ENCODE peak calls at places on chromosomes 11 and 22, in seven cellular contexts. T, V, Y, K, C, E and Q are unnamed samples.

GRCh38 chr11:93570759-93571413 is 27.7 kb upstream of the SMCO4 start:
- DNase-seq in T (no peak), V (peak; percentile 28), Y (no peak), K (no peak), C (peak; percentile 31), E (no peak), Q (no peak)

GRCh38 chr11:68855205-68855978 is 13.7 kb upstream of the CPT1A start:
- DNase-seq in T (no peak), V (no peak), Y (no peak), K (peak; percentile 61), C (no peak), E (no peak), Q (no peak)

GRCh38 chr11:95378106-95378505 is 147.1 kb upstream of the SESN3 start:
- DNase-seq in T (no peak), V (no peak), Y (no peak), K (no peak), C (no peak), E (no peak), Q (no peak)

GRCh38 chr11:100152751-100153150 is 534.3 kb upstream of the ARHGAP42 start:
- DNase-seq in T (no peak), V (no peak), Y (no peak), K (no peak), C (no peak), E (no peak), Q (no peak)

GRCh38 chr11:46238967-46239800 is 38.3 kb upstream of the CREB3L1 start:
- DNase-seq in T (peak; percentile 83), V (no peak), Y (peak; percentile 87), K (peak; percentile 95), C (peak; percentile 74), E (peak; percentile 70), Q (peak; percentile 67)

GRCh38 chr11:10385696-10386095 is 69.4 kb upstream of the AMPD3 start:
- DNase-seq in T (no peak), V (peak; percentile 82), Y (no peak), K (peak; percentile 32), C (no peak), E (no peak), Q (no peak)

GRCh38 chr11:11579012-11579755 is 42.6 kb downstream of the GALNT18 start:
- DNase-seq in T (no peak), V (no peak), Y (no peak), K (peak; percentile 33), C (no peak), E (no peak), Q (no peak)

GRCh38 chr11:44374001-44374400 is 64.1 kb upstream of the ALX4 start:
- DNase-seq in T (no peak), V (no peak), Y (no peak), K (no peak), C (no peak), E (no peak), Q (no peak)

GRCh38 chr11:47099213-47099917 is 77.3 kb downstream of the ARFGAP2 start:
- DNase-seq in T (no peak), V (no peak), Y (no peak), K (no peak), C (no peak), E (no peak), Q (no peak)

GRCh38 chr11:134292661-134293060 is 16.5 kb downstream of the GLB1L3 start:
- DNase-seq in T (no peak), V (no peak), Y (no peak), K (no peak), C (no peak), E (no peak), Q (no peak)

GRCh38 chr11:126332221-126332711 is 23.2 kb upstream of the ST3GAL4 start:
- DNase-seq in T (peak; percentile 51), V (peak; percentile 81), Y (no peak), K (no peak), C (peak; percentile 69), E (no peak), Q (no peak)

GRCh38 chr11:17890333-17890732 is 122.5 kb downstream of the SERGEF start:
- DNase-seq in T (no peak), V (no peak), Y (no peak), K (no peak), C (no peak), E (no peak), Q (no peak)

GRCh38 chr22:37904572-37905533 is 1.2 kb upstream of the MICALL1 start:
- DNase-seq in T (peak; percentile 82), V (peak; percentile 92), Y (peak; percentile 61), K (peak; percentile 61), C (peak; percentile 93), E (no peak), Q (peak; percentile 91)

GRCh38 chr11:72826191-72826941 is 12.2 kb downstream of the ATG16L2 start:
- DNase-seq in T (no peak), V (no peak), Y (no peak), K (no peak), C (no peak), E (no peak), Q (no peak)

GRCh38 chr22:32623943-32624342 is 149.3 kb downstream of the FBXO7 start:
- DNase-seq in T (peak; percentile 66), V (peak; percentile 88), Y (no peak), K (no peak), C (no peak), E (no peak), Q (peak; percentile 41)

GRCh38 chr22:35076648-35077047 is 10.7 kb downstream of the ISX start:
- DNase-seq in T (no peak), V (no peak), Y (no peak), K (no peak), C (no peak), E (no peak), Q (no peak)

GRCh38 chr11:105315287-105315686 is 175.7 kb upstream of the CARD18 start:
- DNase-seq in T (no peak), V (no peak), Y (no peak), K (no peak), C (no peak), E (no peak), Q (no peak)

GRCh38 chr22:37999640-38000272 is 15.4 kb upstream of the SOX10 start:
- DNase-seq in T (peak; percentile 48), V (no peak), Y (no peak), K (no peak), C (peak; percentile 82), E (no peak), Q (peak; percentile 53)

GRCh38 chr11:422249-422656 is 7.5 kb upstream of the SIGIRR start:
- DNase-seq in T (no peak), V (no peak), Y (peak; percentile 91), K (no peak), C (no peak), E (no peak), Q (no peak)

GRCh38 chr11:88656960-88657738 is 319.6 kb upstream of the CTSC start:
- DNase-seq in T (no peak), V (no peak), Y (no peak), K (no peak), C (no peak), E (no peak), Q (no peak)

GRCh38 chr11:109423114-109423859 is 1.3 kb downstream of the C11orf87 start:
- DNase-seq in T (no peak), V (no peak), Y (peak; percentile 31), K (peak; percentile 61), C (no peak), E (no peak), Q (no peak)

GRCh38 chr11:132125855-132126841 is 755.7 kb downstream of the NTM start:
- DNase-seq in T (no peak), V (no peak), Y (peak; percentile 9), K (no peak), C (no peak), E (no peak), Q (no peak)

GRCh38 chr22:19120829-19121630 is 1.2 kb downstream of the DGCR2 start:
- DNase-seq in T (peak; percentile 24), V (no peak), Y (no peak), K (no peak), C (peak; percentile 58), E (peak; percentile 12), Q (no peak)

GRCh38 chr11:103997082-103997481 is 39.4 kb upstream of the DDI1 start:
- DNase-seq in T (no peak), V (no peak), Y (no peak), K (no peak), C (no peak), E (no peak), Q (no peak)

GRCh38 chr11:82908311-82908710 is 6.8 kb downstream of the DDIAS start:
- DNase-seq in T (no peak), V (no peak), Y (no peak), K (no peak), C (no peak), E (no peak), Q (no peak)

GRCh38 chr11:83122766-83123165 is 34.2 kb upstream of the PCF11 start:
- DNase-seq in T (no peak), V (no peak), Y (no peak), K (no peak), C (no peak), E (no peak), Q (no peak)

GRCh38 chr11:16410479-16410878 is 54.1 kb upstream of the SOX6 start:
- DNase-seq in T (no peak), V (no peak), Y (no peak), K (no peak), C (no peak), E (no peak), Q (no peak)

GRCh38 chr11:32448232-32448631 is 12.9 kb upstream of the WT1 start:
- DNase-seq in T (no peak), V (no peak), Y (no peak), K (no peak), C (peak; percentile 36), E (no peak), Q (no peak)

GRCh38 chr11:14904745-14905103 is 12.7 kb upstream of the CYP2R1 start:
- DNase-seq in T (no peak), V (no peak), Y (peak; percentile 50), K (peak; percentile 87), C (no peak), E (peak; percentile 80), Q (no peak)

GRCh38 chr11:84899740-84900139 is 727.4 kb downstream of the DLG2 start:
- DNase-seq in T (no peak), V (no peak), Y (no peak), K (no peak), C (peak; percentile 19), E (no peak), Q (no peak)

GRCh38 chr11:134882141-134882540 is 470.1 kb upstream of the B3GAT1 start:
- DNase-seq in T (no peak), V (no peak), Y (no peak), K (no peak), C (no peak), E (no peak), Q (no peak)

GRCh38 chr11:126546191-126546590 is 190.7 kb downstream of the ST3GAL4 start:
- DNase-seq in T (no peak), V (no peak), Y (no peak), K (no peak), C (peak; percentile 17), E (no peak), Q (no peak)

GRCh38 chr11:33388793-33389525 is 131.8 kb downstream of the HIPK3 start:
- DNase-seq in T (no peak), V (no peak), Y (no peak), K (no peak), C (no peak), E (no peak), Q (no peak)

GRCh38 chr22:47043835-47044721 is 281.6 kb downstream of the TBC1D22A start:
- DNase-seq in T (no peak), V (peak; percentile 40), Y (peak; percentile 91), K (no peak), C (peak; percentile 72), E (no peak), Q (no peak)

GRCh38 chr22:44711236-44711560 is 9.2 kb downstream of the PRR5 start:
- DNase-seq in T (no peak), V (no peak), Y (no peak), K (no peak), C (no peak), E (no peak), Q (no peak)

GRCh38 chr11:101401245-101401644 is 182.6 kb downstream of the TRPC6 start:
- DNase-seq in T (no peak), V (peak; percentile 46), Y (no peak), K (no peak), C (peak; percentile 10), E (no peak), Q (peak; percentile 19)

GRCh38 chr11:57568330-57568766 is 876 bp upstream of the UBE2L6 start:
- DNase-seq in T (no peak), V (peak; percentile 11), Y (no peak), K (peak; percentile 92), C (peak; percentile 67), E (no peak), Q (peak; percentile 66)

GRCh38 chr11:111069076-111069475 is 176.4 kb upstream of the POU2AF2 start:
- DNase-seq in T (no peak), V (no peak), Y (no peak), K (no peak), C (no peak), E (no peak), Q (no peak)